ENCODE peak calls at places on chromosome 2, in five cellular contexts. A, O, D, V and S are unnamed samples.
A peak's percentile ranks its signal among the peaks of the same experiment; 100 is the strongest.

GRCh38 chr2:85435220-85435958 is 16.9 kb downstream of the SH2D6 start:
- DNase-seq in A (no peak), O (no peak), D (no peak), V (no peak), S (no peak)

GRCh38 chr2:143284087-143284675 is 155.0 kb downstream of the ARHGAP15 start:
- DNase-seq in A (no peak), O (peak; percentile 50), D (peak; percentile 55), V (peak; percentile 16), S (peak; percentile 20)

GRCh38 chr2:214566457-214566856 is 155.6 kb downstream of the VWC2L start:
- DNase-seq in A (no peak), O (no peak), D (no peak), V (no peak), S (no peak)

GRCh38 chr2:200090683-200091082 is 135.3 kb downstream of the MAIP1 start:
- DNase-seq in A (no peak), O (no peak), D (no peak), V (no peak), S (no peak)

GRCh38 chr2:2743164-2743571 is 412.1 kb upstream of the MYT1L start:
- DNase-seq in A (no peak), O (peak; percentile 1), D (peak; percentile 7), V (no peak), S (no peak)

GRCh38 chr2:197378494-197378972 is 56.3 kb downstream of the SF3B1 start:
- DNase-seq in A (peak; percentile 53), O (peak; percentile 44), D (peak; percentile 62), V (peak; percentile 14), S (peak; percentile 59)

GRCh38 chr2:229081411-229081810 is 189.7 kb downstream of the PID1 start:
- DNase-seq in A (no peak), O (no peak), D (peak; percentile 11), V (no peak), S (no peak)

GRCh38 chr2:206445948-206446347 is 2.6 kb downstream of the ADAM23 start:
- DNase-seq in A (no peak), O (no peak), D (no peak), V (no peak), S (no peak)

GRCh38 chr2:222424281-222424728 is at the start of gene SGPP2:
- DNase-seq in A (peak; percentile 45), O (no peak), D (no peak), V (no peak), S (no peak)

GRCh38 chr2:1775511-1776035 is 31.3 kb upstream of the PXDN start:
- DNase-seq in A (no peak), O (no peak), D (peak; percentile 71), V (peak; percentile 84), S (no peak)

GRCh38 chr2:213177685-213178084 is 26.3 kb upstream of the IKZF2 start:
- DNase-seq in A (no peak), O (no peak), D (no peak), V (no peak), S (no peak)

GRCh38 chr2:47783491-47784330 is 766 bp downstream of the MSH6 start:
- DNase-seq in A (peak; percentile 89), O (peak; percentile 32), D (peak; percentile 88), V (peak; percentile 60), S (peak; percentile 79)

GRCh38 chr2:46045888-46046287 is 251.3 kb upstream of the EPAS1 start:
- DNase-seq in A (no peak), O (no peak), D (peak; percentile 31), V (no peak), S (no peak)

GRCh38 chr2:201523506-201523905 is 72.0 kb downstream of the STRADB start:
- DNase-seq in A (no peak), O (peak; percentile 32), D (no peak), V (no peak), S (no peak)

GRCh38 chr2:156157670-156158069 is 174.9 kb downstream of the NR4A2 start:
- DNase-seq in A (no peak), O (no peak), D (peak; percentile 22), V (no peak), S (peak; percentile 53)

GRCh38 chr2:3633982-3634630 is 23.9 kb upstream of the ALLC start:
- DNase-seq in A (peak; percentile 25), O (no peak), D (no peak), V (no peak), S (no peak)

GRCh38 chr2:8548065-8548870 is 133.6 kb upstream of the ID2 start:
- DNase-seq in A (peak; percentile 20), O (no peak), D (no peak), V (no peak), S (no peak)

GRCh38 chr2:111706481-111707001 is 177.5 kb downstream of the ANAPC1 start:
- DNase-seq in A (no peak), O (no peak), D (no peak), V (no peak), S (no peak)

GRCh38 chr2:64613276-64613675 is 40.4 kb downstream of the SERTAD2 start:
- DNase-seq in A (no peak), O (no peak), D (no peak), V (no peak), S (no peak)

GRCh38 chr2:150041721-150042450 is 445.6 kb downstream of the RND3 start:
- DNase-seq in A (no peak), O (peak; percentile 86), D (no peak), V (no peak), S (no peak)

GRCh38 chr2:186690796-186691195 is 3.1 kb upstream of the FAM171B start:
- DNase-seq in A (no peak), O (peak; percentile 18), D (no peak), V (no peak), S (no peak)

GRCh38 chr2:12935726-12936125 is 219.0 kb downstream of the TRIB2 start:
- DNase-seq in A (no peak), O (no peak), D (no peak), V (no peak), S (no peak)

GRCh38 chr2:237122214-237122666 is 36.6 kb downstream of the COPS8 start:
- DNase-seq in A (peak; percentile 87), O (peak; percentile 87), D (peak; percentile 94), V (peak; percentile 35), S (no peak)

GRCh38 chr2:235523486-235524150 is 29.8 kb downstream of the AGAP1 start:
- DNase-seq in A (no peak), O (no peak), D (no peak), V (no peak), S (no peak)

GRCh38 chr2:169361706-169362345 is 508 bp downstream of the LRP2 start:
- DNase-seq in A (peak; percentile 53), O (no peak), D (peak; percentile 63), V (no peak), S (peak; percentile 38)

GRCh38 chr2:191786694-191787093 is 60.2 kb downstream of the CAVIN2 start:
- DNase-seq in A (no peak), O (no peak), D (no peak), V (no peak), S (no peak)

GRCh38 chr2:71667256-71668182 is 214.2 kb downstream of the DYSF start:
- DNase-seq in A (peak; percentile 19), O (no peak), D (no peak), V (no peak), S (no peak)

GRCh38 chr2:194203898-194204297 is 1453.1 kb upstream of the SLC39A10 start:
- DNase-seq in A (no peak), O (no peak), D (no peak), V (no peak), S (no peak)

GRCh38 chr2:49236316-49236715 is 82.0 kb upstream of the FSHR start:
- DNase-seq in A (no peak), O (no peak), D (peak; percentile 47), V (no peak), S (no peak)

GRCh38 chr2:240215676-240216051 is 75.2 kb upstream of the OTOS start:
- DNase-seq in A (no peak), O (no peak), D (no peak), V (no peak), S (no peak)

GRCh38 chr2:240213476-240214391 is 73.3 kb upstream of the OTOS start:
- DNase-seq in A (peak; percentile 11), O (no peak), D (no peak), V (peak; percentile 82), S (no peak)

GRCh38 chr2:240214790-240215675 is 74.6 kb upstream of the OTOS start:
- DNase-seq in A (no peak), O (no peak), D (no peak), V (no peak), S (no peak)

GRCh38 chr2:240217431-240218301 is 77.2 kb upstream of the OTOS start:
- DNase-seq in A (peak; percentile 71), O (no peak), D (no peak), V (no peak), S (no peak)

GRCh38 chr2:240216197-240216596 is 75.7 kb upstream of the OTOS start:
- DNase-seq in A (no peak), O (no peak), D (no peak), V (no peak), S (no peak)
- H4K8ac ChIP-seq in A (no peak overlapping the region), O (no peak overlapping the region), D (no peak overlapping the region), V (no peak overlapping the region), S (no peak overlapping the region)

GRCh38 chr2:30136729-30137444 is 9.9 kb upstream of the YPEL5 start:
- DNase-seq in A (no peak), O (no peak), D (no peak), V (no peak), S (no peak)

GRCh38 chr2:30135541-30135940 is 11.3 kb upstream of the YPEL5 start:
- DNase-seq in A (no peak), O (no peak), D (no peak), V (no peak), S (no peak)

GRCh38 chr2:30141136-30141535 is 5.7 kb upstream of the YPEL5 start:
- DNase-seq in A (no peak), O (no peak), D (no peak), V (no peak), S (no peak)

GRCh38 chr2:30134582-30134981 is 12.2 kb upstream of the YPEL5 start:
- DNase-seq in A (no peak), O (no peak), D (no peak), V (no peak), S (no peak)

GRCh38 chr2:30139131-30139870 is 7.5 kb upstream of the YPEL5 start:
- DNase-seq in A (no peak), O (no peak), D (no peak), V (no peak), S (no peak)
- H3K4me2 ChIP-seq in A (no peak overlapping the region), O (no peak overlapping the region), D (no peak overlapping the region), V (no peak overlapping the region), S (no peak overlapping the region)

GRCh38 chr2:96253006-96253405 is 12.8 kb downstream of the TMEM127 start:
- DNase-seq in A (no peak), O (no peak), D (no peak), V (no peak), S (no peak)
- H3K4me1 ChIP-seq in A (no peaks in the 10 kb centered on the region), O (peaks cover 11% of the 10 kb centered on the region), D (no peaks in the 10 kb centered on the region), V (no peaks in the 10 kb centered on the region), S (peaks cover 3% of the 10 kb centered on the region)

GRCh38 chr2:147013696-147014392 is 831.0 kb upstream of the ACVR2A start:
- DNase-seq in A (no peak), O (no peak), D (no peak), V (no peak), S (no peak)

GRCh38 chr2:147006724-147007123 is 838.1 kb upstream of the ACVR2A start:
- DNase-seq in A (no peak), O (no peak), D (no peak), V (no peak), S (no peak)

DNA sequence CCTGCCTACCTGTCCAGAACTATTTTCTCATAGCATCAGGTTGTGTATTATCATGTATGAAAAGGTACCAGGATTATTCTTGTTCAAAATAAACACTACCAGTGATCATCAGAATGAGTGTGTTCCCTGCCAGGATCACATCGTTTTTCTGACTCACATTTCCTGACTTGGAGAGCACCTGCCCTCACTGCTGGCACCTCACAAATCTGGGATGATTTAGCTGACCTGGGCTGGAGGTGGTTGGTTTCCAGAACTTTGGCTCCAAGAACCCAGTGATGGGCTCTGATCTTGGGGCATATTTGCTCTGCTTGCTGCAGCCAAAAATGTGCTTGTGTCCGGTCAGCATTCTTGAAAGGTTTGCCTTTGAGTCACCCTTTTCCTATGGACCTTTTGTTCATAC is 836.3 kb upstream of the ACVR2A start:
- DNase-seq in A (no peak), O (no peak), D (no peak), V (no peak), S (no peak)
- H4K8ac ChIP-seq in A (no peak overlapping the region), O (no peak overlapping the region), D (no peak overlapping the region), V (no peak overlapping the region), S (no peak overlapping the region)